ENCODE peak calls at places on chromosomes 6 and 20, in six cellular contexts. M, N, F, L, X and W are unnamed samples.

GRCh38 chr20:51884561-51884960 is 82.2 kb upstream of the SALL4 start:
- DNase-seq in M (no peak), N (peak), F (no peak), L (peak), X (peak), W (no peak)

GRCh38 chr20:52783769-52784168 is 188.4 kb upstream of the TSHZ2 start:
- DNase-seq in M (peak), N (no peak), F (peak), L (no peak), X (no peak), W (no peak)

GRCh38 chr6:165744515-165745228 is 81.6 kb upstream of the PDE10A start:
- DNase-seq in M (no peak), N (no peak), F (no peak), L (peak), X (no peak), W (no peak)

GRCh38 chr20:52379723-52380336 is 188.3 kb upstream of the ZFP64 start:
- DNase-seq in M (peak), N (peak), F (peak), L (peak), X (no peak), W (peak)

GRCh38 chr20:8399963-8400362 is 267.9 kb downstream of the PLCB1 start:
- DNase-seq in M (no peak), N (no peak), F (no peak), L (no peak), X (no peak), W (no peak)

GRCh38 chr6:36949636-36950035 is 4.9 kb upstream of the PI16 start:
- DNase-seq in M (no peak), N (no peak), F (peak), L (peak), X (peak), W (peak)

GRCh38 chr6:46998436-46999017 is 43.6 kb downstream of the ADGRF1 start:
- DNase-seq in M (no peak), N (no peak), F (no peak), L (no peak), X (peak), W (no peak)

GRCh38 chr6:112357801-112358200 is 10.7 kb downstream of the RFPL4B start:
- DNase-seq in M (no peak), N (peak), F (peak), L (peak), X (peak), W (no peak)

GRCh38 chr20:25495189-25495824 is 87.8 kb downstream of the GINS1 start:
- DNase-seq in M (no peak), N (no peak), F (no peak), L (no peak), X (no peak), W (no peak)

GRCh38 chr20:12975833-12976608 is 32.8 kb upstream of the SPTLC3 start:
- DNase-seq in M (no peak), N (no peak), F (no peak), L (no peak), X (no peak), W (no peak)

GRCh38 chr6:16936893-16937292 is 165.0 kb upstream of the STMND1 start:
- DNase-seq in M (no peak), N (no peak), F (no peak), L (no peak), X (no peak), W (no peak)

GRCh38 chr6:110547266-110547964 is 71.0 kb upstream of the SLC22A16 start:
- DNase-seq in M (no peak), N (peak), F (peak), L (peak), X (peak), W (peak)

GRCh38 chr6:139748353-139749146 is 374.1 kb upstream of the CITED2 start:
- DNase-seq in M (no peak), N (no peak), F (peak), L (peak), X (no peak), W (peak)

GRCh38 chr6:35071347-35071994 is 69.7 kb downstream of the TCP11 start:
- DNase-seq in M (no peak), N (no peak), F (peak), L (no peak), X (no peak), W (no peak)

GRCh38 chr6:30678964-30679726 is 6.3 kb upstream of the DHX16 start:
- DNase-seq in M (peak), N (peak), F (peak), L (peak), X (peak), W (peak)

GRCh38 chr6:143368426-143368825 is 82.1 kb downstream of the ADAT2 start:
- DNase-seq in M (no peak), N (no peak), F (peak), L (peak), X (peak), W (peak)